ENCODE peak calls at places on chromosomes 7 and 10, in five cellular contexts. X is Panc1, P is heart left ventricle, R is breast epithelium, Z is sigmoid colon. N is an unnamed sample.

GRCh38 chr10:121457729-121458128 is 140.5 kb downstream of the FGFR2 start:
- DNase-seq in R (no peak), Z (no peak), X (no peak), P (no peak), N (no peak)

GRCh38 chr10:128596906-128597305 is 470.7 kb upstream of the MKI67 start:
- DNase-seq in P (no peak), Z (no peak), R (no peak), X (no peak), N (no peak)

GRCh38 chr10:127474501-127474900 is 74.6 kb upstream of the NPS start:
- DNase-seq in P (no peak), X (no peak), Z (no peak), R (no peak), N (no peak)

GRCh38 chr7:142754681-142755575 is 5.7 kb downstream of the PRSS1 start:
- DNase-seq in P (no peak), R (no peak), Z (no peak), X (no peak), N (no peak)

GRCh38 chr10:119542990-119543813 is 683 bp upstream of the RGS10 start:
- DNase-seq in Z (peak), X (peak), P (peak), R (no peak), N (peak)

GRCh38 chr7:19930051-19930450 is 156.6 kb upstream of the TMEM196 start:
- DNase-seq in X (no peak), P (no peak), R (no peak), Z (no peak), N (no peak)

GRCh38 chr10:78058562-78058961 is 24.9 kb downstream of the RPS24 start:
- DNase-seq in Z (no peak), P (no peak), X (no peak), R (no peak), N (no peak)

GRCh38 chr10:103660364-103661197 is 167.1 kb downstream of the NEURL1 start:
- DNase-seq in P (peak), R (no peak), Z (peak), X (no peak), N (peak)

GRCh38 chr7:139451638-139452037 is 31.8 kb downstream of the KLRG2 start:
- DNase-seq in P (no peak), R (no peak), Z (no peak), X (no peak), N (no peak)

GRCh38 chr7:155590215-155591023 is 44.1 kb upstream of the CNPY1 start:
- DNase-seq in Z (no peak), R (no peak), X (no peak), P (peak), N (peak)

GRCh38 chr10:48623607-48624132 is 18.8 kb upstream of the ARHGAP22 start:
- DNase-seq in X (no peak), Z (no peak), P (no peak), R (no peak), N (no peak)

GRCh38 chr7:128361463-128362441 is at the start of gene PRRT4:
- DNase-seq in Z (peak), X (no peak), P (no peak), R (no peak), N (no peak)

GRCh38 chr10:107653832-107654287 is 489.4 kb upstream of the SORCS1 start:
- DNase-seq in Z (no peak), X (no peak), R (no peak), P (no peak), N (no peak)

GRCh38 chr10:35328404-35329037 is 7.8 kb upstream of the CCNY start:
- DNase-seq in P (no peak), X (no peak), R (no peak), Z (no peak), N (no peak)

GRCh38 chr7:30478349-30479228 is at the start of gene NOD1:
- DNase-seq in X (peak), Z (peak), R (peak), P (peak), N (peak)

GRCh38 chr7:55161154-55161687 is 142.4 kb downstream of the EGFR start:
- DNase-seq in P (no peak), Z (no peak), R (no peak), X (no peak), N (no peak)

GRCh38 chr7:33050425-33051318 is 11.9 kb downstream of the NT5C3A start:
- DNase-seq in Z (no peak), X (no peak), P (no peak), R (no peak), N (no peak)

GRCh38 chr10:110802090-110802489 is 69.6 kb upstream of the PDCD4 start:
- DNase-seq in P (no peak), R (no peak), X (no peak), Z (no peak), N (no peak)

GRCh38 chr7:131625817-131626372 is 69.5 kb upstream of the PODXL start:
- DNase-seq in R (no peak), X (peak), P (peak), Z (no peak), N (peak)

GRCh38 chr10:6151087-6151977 is 51.4 kb upstream of the PFKFB3 start:
- DNase-seq in P (peak), X (no peak), Z (peak), R (no peak), N (no peak)

GRCh38 chr7:73699370-73700069 is 16.1 kb downstream of the BUD23 start:
- DNase-seq in Z (no peak), X (no peak), P (no peak), R (no peak), N (no peak)

GRCh38 chr10:60848680-60849079 is 70.4 kb downstream of the CDK1 start:
- DNase-seq in R (no peak), X (no peak), Z (no peak), P (no peak), N (no peak)

GRCh38 chr10:82861889-82862288 is 986.9 kb downstream of the NRG3 start:
- DNase-seq in X (no peak), Z (no peak), P (no peak), R (no peak), N (no peak)

GRCh38 chr7:51253157-51253556 is 63.5 kb downstream of the COBL start:
- DNase-seq in R (no peak), P (no peak), Z (no peak), X (no peak), N (no peak)

GRCh38 chr7:75727881-75728592 is 10.7 kb downstream of the HIP1 start:
- DNase-seq in R (peak), P (peak), X (no peak), Z (no peak), N (peak)

GRCh38 chr7:98196706-98197605 is 14.3 kb upstream of the BHLHA15 start:
- DNase-seq in Z (no peak), P (no peak), X (no peak), R (no peak), N (no peak)

GRCh38 chr10:49285232-49285631 is 13.7 kb upstream of the C10orf71 start:
- DNase-seq in R (no peak), P (peak), Z (peak), X (no peak), N (no peak)

GRCh38 chr7:24896031-24896433 is 83.9 kb downstream of the OSBPL3 start:
- DNase-seq in X (no peak), P (no peak), Z (no peak), R (no peak), N (no peak)

GRCh38 chr7:21999896-22000295 is 54.2 kb upstream of the CDCA7L start:
- DNase-seq in P (no peak), X (no peak), Z (no peak), R (no peak), N (no peak)

GRCh38 chr7:118949031-118949430 is 724.5 kb downstream of the ANKRD7 start:
- DNase-seq in R (no peak), Z (no peak), X (no peak), P (no peak), N (no peak)

GRCh38 chr7:114921636-114922150 is at the start of gene MDFIC:
- DNase-seq in R (peak), P (no peak), Z (no peak), X (no peak), N (peak)

GRCh38 chr7:148773344-148773743 is 74.6 kb downstream of the CUL1 start:
- DNase-seq in X (no peak), R (no peak), Z (no peak), P (no peak), N (no peak)

GRCh38 chr7:119175916-119176627 is 951.6 kb downstream of the ANKRD7 start:
- DNase-seq in P (no peak), R (no peak), Z (no peak), X (peak), N (no peak)

GRCh38 chr10:48713966-48714618 is 29.4 kb downstream of the WDFY4 start:
- DNase-seq in R (no peak), X (no peak), Z (no peak), P (no peak), N (no peak)

GRCh38 chr10:121655254-121656142 is 57.3 kb upstream of the FGFR2 start:
- DNase-seq in X (no peak), R (no peak), P (no peak), Z (no peak), N (no peak)

GRCh38 chr7:94311545-94311944 is 83.2 kb upstream of the COL1A2 start:
- DNase-seq in Z (no peak), R (no peak), P (no peak), X (no peak), N (no peak)

GRCh38 chr10:1268856-1269255 is 212.7 kb downstream of the WDR37 start:
- DNase-seq in Z (no peak), R (no peak), X (no peak), P (no peak), N (no peak)

GRCh38 chr10:128569546-128569945 is 443.3 kb upstream of the MKI67 start:
- DNase-seq in X (no peak), P (no peak), R (no peak), Z (no peak), N (no peak)

GRCh38 chr7:71414490-71414889 is 282.5 kb downstream of the GALNT17 start:
- DNase-seq in R (peak), P (peak), X (no peak), Z (no peak), N (no peak)
- H3K27ac ChIP-seq in R (no peak), P (no peak), X (no peak), Z (no peak), N (no peak)

GRCh38 chr10:124739996-124740373 is 4.2 kb downstream of the FAM53B start:
- DNase-seq in P (no peak), R (no peak), Z (no peak), X (no peak), N (no peak)

GRCh38 chr10:124741922-124742417 is 2.2 kb downstream of the FAM53B start:
- DNase-seq in R (no peak), X (no peak), Z (peak), P (peak), N (peak)

GRCh38 chr10:124740374-124741280 is 3.6 kb downstream of the FAM53B start:
- DNase-seq in X (no peak), Z (peak), P (peak), R (no peak), N (peak)

GRCh38 chr10:124742418-124743187 is 1.6 kb downstream of the FAM53B start:
- DNase-seq in Z (peak), P (no peak), X (no peak), R (no peak), N (no peak)

DNA sequence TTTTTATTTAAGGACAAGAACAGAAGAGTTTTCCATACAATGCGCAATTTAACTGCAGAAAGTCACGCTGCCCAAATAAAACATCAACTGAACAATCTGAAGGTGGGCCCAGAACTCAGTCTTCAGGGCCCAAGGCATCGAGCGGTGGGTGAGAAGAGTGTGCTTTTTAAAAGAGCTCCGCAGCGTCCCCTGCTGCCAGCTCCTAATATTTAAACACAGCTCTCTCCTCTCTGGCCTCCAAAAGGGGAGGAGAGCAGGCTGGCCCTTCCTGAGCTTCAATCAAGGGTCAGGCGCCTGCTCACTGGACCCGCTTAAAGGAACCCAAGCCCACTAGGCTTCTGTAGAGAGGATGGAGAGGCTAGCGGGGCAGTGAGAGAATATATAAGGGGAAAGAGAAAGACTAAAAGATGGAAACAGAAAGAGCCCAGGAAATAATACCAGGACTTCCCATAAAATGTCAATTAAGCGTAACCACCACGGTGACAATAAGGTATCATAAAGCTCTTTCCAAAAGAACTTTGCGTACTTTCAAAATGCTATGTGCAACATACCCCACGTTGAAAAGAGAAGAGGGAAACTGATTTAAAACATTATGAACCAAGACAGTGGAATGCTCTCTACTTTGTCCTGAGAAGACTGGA is 2.8 kb downstream of the FAM53B start:
- DNase-seq in R (peak), P (peak), Z (peak), X (no peak), N (peak)
- H3K27ac ChIP-seq in R (peak), P (peak), Z (peak), X (peak), N (peak)

GRCh38 chr7:116142850-116143249 is 67.5 kb upstream of the TES start:
- DNase-seq in R (no peak), P (no peak), X (no peak), Z (no peak), N (no peak)

GRCh38 chr7:116142374-116142773 is 68.0 kb upstream of the TES start:
- DNase-seq in Z (no peak), P (no peak), R (no peak), X (no peak), N (no peak)

GRCh38 chr7:116150588-116150987 is 59.8 kb upstream of the TES start:
- DNase-seq in P (no peak), Z (no peak), X (no peak), R (no peak), N (no peak)

GRCh38 chr7:116148108-116148507 is 62.2 kb upstream of the TES start:
- DNase-seq in X (no peak), Z (no peak), P (no peak), R (no peak), N (no peak)

GRCh38 chr7:116145245-116145852 is 65.0 kb upstream of the TES start:
- DNase-seq in X (no peak), R (no peak), P (no peak), Z (no peak), N (no peak)
- H3K27ac ChIP-seq in X (no peak), R (no peak), P (no peak), Z (no peak), N (no peak)

DNA sequence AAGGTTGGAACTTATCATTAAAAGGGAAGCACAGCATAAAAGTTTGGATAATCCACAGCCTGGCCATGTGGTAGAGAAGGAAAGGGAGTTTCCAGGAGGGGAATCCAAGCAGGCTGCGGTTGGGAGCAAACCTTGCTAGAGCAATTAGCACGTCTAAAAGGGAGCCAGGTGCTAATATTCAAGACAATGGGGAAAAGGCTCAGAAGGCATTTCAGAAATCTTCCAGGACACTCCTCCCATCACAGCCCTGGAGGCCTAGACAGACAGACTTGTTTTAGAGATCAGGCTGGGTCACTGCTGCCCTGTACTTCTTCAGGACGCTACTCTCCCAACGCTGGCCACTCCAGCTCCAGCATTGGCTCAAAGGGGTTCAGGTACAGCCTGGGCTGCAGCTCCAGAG is 96.2 kb upstream of the KAT6B start:
- DNase-seq in X (no peak), Z (no peak), R (no peak), P (no peak), N (no peak)
- H3K27ac ChIP-seq in X (no peak), Z (no peak), R (no peak), P (no peak), N (no peak)

GRCh38 chr10:86972613-86973380 is 4.5 kb downstream of the ADIRF start:
- DNase-seq in X (no peak), R (no peak), Z (no peak), P (no peak), N (peak)
- H3K27ac ChIP-seq in X (no peak), R (peak), Z (peak), P (peak), N (no peak)

GRCh38 chr10:114412907-114413386 is 8.6 kb upstream of the AFAP1L2 start:
- DNase-seq in Z (peak), P (peak), R (no peak), X (no peak), N (peak)
- H3K27ac ChIP-seq in Z (no peak), P (peak), R (peak), X (peak), N (peak)

GRCh38 chr7:978049-978346 is 2.6 kb upstream of the COX19 start:
- DNase-seq in Z (no peak), R (no peak), P (no peak), X (no peak), N (peak)
- H3K27ac ChIP-seq in Z (peak), R (peak), P (no peak), X (peak), N (peak)

GRCh38 chr7:43764807-43765491 is 6.5 kb downstream of the BLVRA start:
- DNase-seq in Z (no peak), R (no peak), P (no peak), X (peak), N (no peak)
- H3K27ac ChIP-seq in Z (peak), R (peak), P (no peak), X (peak), N (peak)

DNA sequence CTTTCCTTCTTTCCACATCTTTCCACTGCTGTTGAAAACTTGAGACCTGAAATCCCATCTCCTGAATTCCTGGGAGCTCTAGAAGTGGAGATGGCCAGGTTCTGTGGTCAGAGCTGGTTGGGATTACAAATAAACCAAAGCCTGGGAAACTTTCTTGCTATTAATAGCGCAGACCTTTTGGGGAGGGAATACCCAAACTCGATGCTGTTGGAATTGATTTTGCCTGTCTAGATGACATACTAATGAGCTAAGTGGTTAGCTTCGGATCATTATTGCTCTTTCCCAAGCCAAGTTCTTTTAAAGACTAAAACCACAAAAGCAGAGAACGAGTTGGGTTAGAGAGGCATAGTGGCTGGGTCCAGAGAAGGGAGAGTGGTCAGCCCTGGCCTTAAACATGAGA is 76.6 kb downstream of the TCF7L2 start:
- DNase-seq in R (no peak), X (no peak), P (no peak), Z (no peak), N (no peak)
- H3K27ac ChIP-seq in R (peak), X (peak), P (no peak), Z (no peak), N (no peak)